ENCODE peak calls at places on chromosomes 4 and X, in eight cellular contexts. One of them, this sample, is unnamed.

GRCh38 chrX:48939417-48940228 is 17.8 kb downstream of the OTUD5 start:
- DNase-seq in breast epithelium: no peak
- DNase-seq in esophagus squamous epithelium: no peak
- DNase-seq in Peyer's patch: peak; percentile 71
- DNase-seq in sigmoid colon: no peak
- DNase-seq in A549: no peak
- DNase-seq in GM12892: no peak
- DNase-seq in adrenal gland: no peak
- DNase-seq in this sample: no peak

GRCh38 chr4:4610672-4611071 is 68.8 kb upstream of the STX18 start:
- DNase-seq in GM12892: no peak
- DNase-seq in sigmoid colon: no peak
- DNase-seq in adrenal gland: no peak
- DNase-seq in esophagus squamous epithelium: no peak
- DNase-seq in Peyer's patch: no peak
- DNase-seq in breast epithelium: no peak
- DNase-seq in A549: no peak
- DNase-seq in this sample: no peak

GRCh38 chr4:26787461-26788340 is 72.9 kb upstream of the STIM2 start:
- DNase-seq in breast epithelium: peak; percentile 65
- DNase-seq in Peyer's patch: peak; percentile 57
- DNase-seq in GM12892: no peak
- DNase-seq in A549: peak; percentile 28
- DNase-seq in sigmoid colon: no peak
- DNase-seq in esophagus squamous epithelium: no peak
- DNase-seq in adrenal gland: peak; percentile 78
- DNase-seq in this sample: peak; percentile 31

GRCh38 chr4:185201983-185202962 is 1.5 kb downstream of the CFAP97 start:
- DNase-seq in sigmoid colon: no peak
- DNase-seq in GM12892: no peak
- DNase-seq in breast epithelium: no peak
- DNase-seq in esophagus squamous epithelium: no peak
- DNase-seq in A549: no peak
- DNase-seq in Peyer's patch: no peak
- DNase-seq in adrenal gland: no peak
- DNase-seq in this sample: no peak

GRCh38 chr4:47482326-47482725 is 2.7 kb upstream of the ATP10D start:
- DNase-seq in adrenal gland: no peak
- DNase-seq in Peyer's patch: no peak
- DNase-seq in A549: no peak
- DNase-seq in breast epithelium: no peak
- DNase-seq in esophagus squamous epithelium: no peak
- DNase-seq in GM12892: no peak
- DNase-seq in sigmoid colon: no peak
- DNase-seq in this sample: no peak

GRCh38 chrX:41596586-41596985 is 92.2 kb upstream of the GPR34 start:
- DNase-seq in Peyer's patch: no peak
- DNase-seq in GM12892: peak; percentile 2
- DNase-seq in adrenal gland: no peak
- DNase-seq in esophagus squamous epithelium: no peak
- DNase-seq in breast epithelium: no peak
- DNase-seq in sigmoid colon: no peak
- DNase-seq in A549: no peak
- DNase-seq in this sample: no peak

GRCh38 chrX:119228506-119229290 is 7.4 kb upstream of the PGRMC1 start:
- DNase-seq in adrenal gland: peak; percentile 62
- DNase-seq in Peyer's patch: no peak
- DNase-seq in breast epithelium: no peak
- DNase-seq in esophagus squamous epithelium: no peak
- DNase-seq in sigmoid colon: no peak
- DNase-seq in A549: no peak
- DNase-seq in GM12892: no peak
- DNase-seq in this sample: peak; percentile 47

GRCh38 chr4:171266666-171267065 is 546.5 kb upstream of the GALNTL6 start:
- DNase-seq in GM12892: no peak
- DNase-seq in esophagus squamous epithelium: no peak
- DNase-seq in A549: no peak
- DNase-seq in Peyer's patch: no peak
- DNase-seq in adrenal gland: no peak
- DNase-seq in breast epithelium: no peak
- DNase-seq in sigmoid colon: no peak
- DNase-seq in this sample: no peak

GRCh38 chr4:140308366-140309123 is 64.9 kb upstream of the SCOC start:
- DNase-seq in adrenal gland: peak; percentile 91
- DNase-seq in GM12892: no peak
- DNase-seq in breast epithelium: peak; percentile 60
- DNase-seq in sigmoid colon: peak; percentile 84
- DNase-seq in Peyer's patch: peak; percentile 45
- DNase-seq in esophagus squamous epithelium: no peak
- DNase-seq in A549: no peak
- DNase-seq in this sample: no peak
- TF ChIP-seq POLR2A in adrenal gland: peak; percentile 83
- TF ChIP-seq POLR2A in GM12892: no peak
- TF ChIP-seq POLR2A in breast epithelium: no peak
- TF ChIP-seq POLR2A in sigmoid colon: no peak
- TF ChIP-seq POLR2A in Peyer's patch: no peak
- TF ChIP-seq POLR2A in esophagus squamous epithelium: no peak
- TF ChIP-seq POLR2A in A549: no peak
- TF ChIP-seq POLR2A in this sample: no peak

GRCh38 chr4:7325541-7325940 is 109.2 kb downstream of the PSAPL1 start:
- DNase-seq in sigmoid colon: no peak
- DNase-seq in Peyer's patch: no peak
- DNase-seq in adrenal gland: no peak
- DNase-seq in breast epithelium: no peak
- DNase-seq in esophagus squamous epithelium: no peak
- DNase-seq in GM12892: no peak
- DNase-seq in A549: no peak
- DNase-seq in this sample: no peak

GRCh38 chr4:7322166-7322991 is 112.4 kb downstream of the PSAPL1 start:
- DNase-seq in breast epithelium: no peak
- DNase-seq in A549: no peak
- DNase-seq in adrenal gland: no peak
- DNase-seq in esophagus squamous epithelium: no peak
- DNase-seq in GM12892: no peak
- DNase-seq in sigmoid colon: no peak
- DNase-seq in Peyer's patch: no peak
- DNase-seq in this sample: no peak

GRCh38 chr4:7323461-7323871 is 111.3 kb downstream of the PSAPL1 start:
- DNase-seq in esophagus squamous epithelium: no peak
- DNase-seq in breast epithelium: no peak
- DNase-seq in adrenal gland: no peak
- DNase-seq in Peyer's patch: no peak
- DNase-seq in GM12892: no peak
- DNase-seq in A549: no peak
- DNase-seq in sigmoid colon: no peak
- DNase-seq in this sample: no peak

GRCh38 chr4:7324651-7325121 is 110.0 kb downstream of the PSAPL1 start:
- DNase-seq in esophagus squamous epithelium: no peak
- DNase-seq in adrenal gland: no peak
- DNase-seq in A549: no peak
- DNase-seq in breast epithelium: no peak
- DNase-seq in GM12892: no peak
- DNase-seq in sigmoid colon: no peak
- DNase-seq in Peyer's patch: no peak
- DNase-seq in this sample: no peak

DNA sequence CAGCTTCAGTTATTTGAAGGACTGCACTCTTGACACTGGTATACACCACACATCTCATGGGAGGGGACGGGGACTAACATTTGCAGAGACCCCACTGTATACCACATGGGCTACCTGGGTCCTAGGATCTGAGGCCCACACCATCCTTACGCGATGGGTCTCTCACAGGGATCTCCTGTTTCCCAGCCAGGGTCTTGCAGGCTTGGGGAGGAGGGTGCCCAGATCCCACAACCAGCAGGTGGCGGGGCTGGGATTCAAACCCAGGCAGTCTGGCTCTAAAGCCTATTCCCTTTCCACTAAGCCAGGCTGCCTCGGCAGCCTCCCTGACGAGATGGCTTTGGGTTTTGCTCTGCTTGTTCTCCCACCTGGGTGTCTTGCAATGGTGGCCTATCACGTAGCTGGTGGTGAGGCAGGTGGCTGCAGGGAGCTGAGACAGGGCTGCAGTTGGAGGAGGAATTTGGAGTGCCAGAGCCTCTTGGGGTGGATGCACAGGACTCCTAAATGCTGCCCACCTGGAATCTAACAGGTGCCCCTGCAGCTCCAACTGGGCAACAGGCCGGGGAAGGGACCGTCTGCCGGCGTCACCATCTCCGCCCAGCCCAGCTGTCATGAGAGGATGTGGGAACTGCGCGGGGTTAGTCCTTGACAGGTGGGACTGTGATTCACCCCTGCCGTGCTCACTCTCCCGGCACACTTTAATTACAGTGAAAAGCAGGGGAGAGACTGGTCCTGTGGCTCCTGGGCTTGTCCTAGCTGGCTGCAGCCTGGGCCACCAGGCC is 110.7 kb downstream of the PSAPL1 start:
- DNase-seq in adrenal gland: no peak
- DNase-seq in esophagus squamous epithelium: no peak
- DNase-seq in Peyer's patch: no peak
- DNase-seq in A549: peak; percentile 18
- DNase-seq in breast epithelium: no peak
- DNase-seq in GM12892: no peak
- DNase-seq in sigmoid colon: no peak
- DNase-seq in this sample: no peak
- TF ChIP-seq POLR2A in adrenal gland: no peak
- TF ChIP-seq POLR2A in esophagus squamous epithelium: no peak
- TF ChIP-seq POLR2A in Peyer's patch: no peak
- TF ChIP-seq POLR2A in A549: no peak
- TF ChIP-seq POLR2A in breast epithelium: no peak
- TF ChIP-seq POLR2A in GM12892: no peak
- TF ChIP-seq POLR2A in sigmoid colon: no peak
- TF ChIP-seq POLR2A in this sample: no peak

GRCh38 chrX:76796311-76796710 is 368.8 kb downstream of the MAGEE1 start:
- DNase-seq in A549: no peak
- DNase-seq in GM12892: no peak
- DNase-seq in adrenal gland: no peak
- DNase-seq in breast epithelium: no peak
- DNase-seq in Peyer's patch: no peak
- DNase-seq in esophagus squamous epithelium: no peak
- DNase-seq in sigmoid colon: no peak
- DNase-seq in this sample: no peak
- TF ChIP-seq POLR2A in A549: no peak
- TF ChIP-seq POLR2A in GM12892: no peak
- TF ChIP-seq POLR2A in adrenal gland: no peak
- TF ChIP-seq POLR2A in breast epithelium: no peak
- TF ChIP-seq POLR2A in Peyer's patch: no peak
- TF ChIP-seq POLR2A in esophagus squamous epithelium: no peak
- TF ChIP-seq POLR2A in sigmoid colon: no peak
- TF ChIP-seq POLR2A in this sample: no peak

GRCh38 chr4:159829184-159829583 is 726.3 kb downstream of the RAPGEF2 start:
- DNase-seq in GM12892: no peak
- DNase-seq in breast epithelium: no peak
- DNase-seq in esophagus squamous epithelium: no peak
- DNase-seq in A549: no peak
- DNase-seq in sigmoid colon: no peak
- DNase-seq in Peyer's patch: no peak
- DNase-seq in adrenal gland: no peak
- DNase-seq in this sample: no peak
- TF ChIP-seq POLR2A in GM12892: no peak
- TF ChIP-seq POLR2A in breast epithelium: no peak
- TF ChIP-seq POLR2A in esophagus squamous epithelium: no peak
- TF ChIP-seq POLR2A in A549: no peak
- TF ChIP-seq POLR2A in sigmoid colon: no peak
- TF ChIP-seq POLR2A in Peyer's patch: no peak
- TF ChIP-seq POLR2A in adrenal gland: no peak
- TF ChIP-seq POLR2A in this sample: no peak

DNA sequence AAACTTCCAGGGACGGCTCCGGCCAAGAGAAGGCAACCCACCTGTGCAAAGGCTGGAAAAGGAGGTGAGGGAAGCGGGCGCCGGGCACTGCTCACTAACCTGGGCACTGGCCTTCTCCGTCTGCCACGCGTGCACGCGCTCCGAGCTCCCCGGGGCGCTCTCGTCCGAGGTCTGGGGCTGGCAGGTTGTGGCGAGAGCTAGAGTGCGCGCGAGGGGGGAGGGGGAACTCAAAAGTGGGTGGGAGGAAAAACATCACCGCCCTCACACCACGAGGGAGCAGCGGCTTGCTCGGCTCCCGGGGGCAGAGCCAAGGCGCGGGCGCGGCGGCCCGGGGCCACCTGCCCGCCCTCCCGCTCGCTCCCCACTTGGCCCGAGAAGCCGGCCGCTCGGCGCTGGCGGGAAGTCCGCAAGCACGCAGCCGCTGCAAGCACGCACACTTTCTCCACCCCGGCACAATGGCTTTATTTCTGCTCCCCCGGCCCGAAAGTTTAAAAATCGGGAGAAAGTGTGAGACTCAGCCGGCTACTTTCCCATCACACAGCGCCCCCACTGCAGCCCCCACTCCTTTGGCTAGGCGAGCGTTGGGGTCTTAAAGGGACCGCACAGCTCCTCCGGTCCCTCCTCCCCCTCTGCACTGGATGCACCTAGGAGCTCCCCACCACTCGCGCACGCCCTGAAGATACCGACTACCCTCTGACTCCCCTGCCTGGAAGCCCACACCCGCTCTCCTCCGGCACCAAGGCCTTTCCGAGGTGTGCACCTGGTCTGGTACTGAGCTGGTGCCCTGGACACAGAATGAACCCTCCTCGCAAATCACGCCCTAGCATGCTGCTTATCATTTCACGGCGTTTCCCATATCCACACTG is at the start of gene CHRDL1:
- DNase-seq in A549: peak; percentile 2
- DNase-seq in esophagus squamous epithelium: no peak
- DNase-seq in adrenal gland: no peak
- DNase-seq in breast epithelium: no peak
- DNase-seq in Peyer's patch: peak; percentile 45
- DNase-seq in GM12892: no peak
- DNase-seq in sigmoid colon: peak; percentile 88
- DNase-seq in this sample: no peak
- TF ChIP-seq POLR2A in A549: no peak
- TF ChIP-seq POLR2A in esophagus squamous epithelium: no peak
- TF ChIP-seq POLR2A in adrenal gland: no peak
- TF ChIP-seq POLR2A in breast epithelium: no peak
- TF ChIP-seq POLR2A in Peyer's patch: no peak
- TF ChIP-seq POLR2A in GM12892: no peak
- TF ChIP-seq POLR2A in sigmoid colon: no peak
- TF ChIP-seq POLR2A in this sample: no peak